ENCODE peak calls at places on chromosomes 7 and 10, in eight cellular contexts. One of them, this sample, is unnamed.

GRCh38 chr10:35875281-35875680 is 233.2 kb upstream of the FZD8 start:
- DNase-seq in EH: peak
- DNase-seq in iris pigment epithelial cell: peak
- DNase-seq in DMS153: no peak
- DNase-seq in spleen: no peak
- DNase-seq in mammary epithelial cell: no peak
- DNase-seq in stimulated activated CD8-positive, alpha-beta memory T cell treated with anti-CD3 and anti-CD28 coated beads, Interleukin-7, amount 100 ng/mL, for 1 hour: no peak
- DNase-seq in MV-4-11: no peak
- DNase-seq in this sample: peak

GRCh38 chr7:39605087-39605486 is 18.3 kb upstream of the RALA start:
- DNase-seq in iris pigment epithelial cell: no peak
- DNase-seq in mammary epithelial cell: peak
- DNase-seq in DMS153: no peak
- DNase-seq in stimulated activated CD8-positive, alpha-beta memory T cell treated with anti-CD3 and anti-CD28 coated beads, Interleukin-7, amount 100 ng/mL, for 1 hour: no peak
- DNase-seq in MV-4-11: no peak
- DNase-seq in spleen: no peak
- DNase-seq in EH: peak
- DNase-seq in this sample: no peak

GRCh38 chr10:47111329-47111862 is 188.6 kb upstream of the GDF10 start:
- DNase-seq in EH: no peak
- DNase-seq in stimulated activated CD8-positive, alpha-beta memory T cell treated with anti-CD3 and anti-CD28 coated beads, Interleukin-7, amount 100 ng/mL, for 1 hour: no peak
- DNase-seq in mammary epithelial cell: no peak
- DNase-seq in DMS153: no peak
- DNase-seq in spleen: no peak
- DNase-seq in iris pigment epithelial cell: no peak
- DNase-seq in MV-4-11: no peak
- DNase-seq in this sample: no peak

GRCh38 chr7:112001089-112001826 is 204.9 kb downstream of the DOCK4 start:
- DNase-seq in DMS153: no peak
- DNase-seq in stimulated activated CD8-positive, alpha-beta memory T cell treated with anti-CD3 and anti-CD28 coated beads, Interleukin-7, amount 100 ng/mL, for 1 hour: no peak
- DNase-seq in mammary epithelial cell: peak
- DNase-seq in spleen: no peak
- DNase-seq in iris pigment epithelial cell: peak
- DNase-seq in MV-4-11: peak
- DNase-seq in EH: peak
- DNase-seq in this sample: peak

GRCh38 chr10:125448596-125448995 is 234.4 kb downstream of the TEX36 start:
- DNase-seq in spleen: no peak
- DNase-seq in DMS153: no peak
- DNase-seq in MV-4-11: no peak
- DNase-seq in EH: peak
- DNase-seq in stimulated activated CD8-positive, alpha-beta memory T cell treated with anti-CD3 and anti-CD28 coated beads, Interleukin-7, amount 100 ng/mL, for 1 hour: no peak
- DNase-seq in mammary epithelial cell: peak
- DNase-seq in iris pigment epithelial cell: no peak
- DNase-seq in this sample: peak

GRCh38 chr7:79050592-79050991 is 402.9 kb downstream of the MAGI2 start:
- DNase-seq in DMS153: no peak
- DNase-seq in mammary epithelial cell: peak
- DNase-seq in EH: peak
- DNase-seq in MV-4-11: no peak
- DNase-seq in stimulated activated CD8-positive, alpha-beta memory T cell treated with anti-CD3 and anti-CD28 coated beads, Interleukin-7, amount 100 ng/mL, for 1 hour: no peak
- DNase-seq in spleen: no peak
- DNase-seq in iris pigment epithelial cell: peak
- DNase-seq in this sample: peak

GRCh38 chr7:32659853-32660252 is 164.6 kb downstream of the AVL9 start:
- DNase-seq in iris pigment epithelial cell: no peak
- DNase-seq in stimulated activated CD8-positive, alpha-beta memory T cell treated with anti-CD3 and anti-CD28 coated beads, Interleukin-7, amount 100 ng/mL, for 1 hour: no peak
- DNase-seq in EH: no peak
- DNase-seq in DMS153: no peak
- DNase-seq in MV-4-11: no peak
- DNase-seq in spleen: peak
- DNase-seq in mammary epithelial cell: no peak
- DNase-seq in this sample: no peak

GRCh38 chr7:150399861-150400778 is 21.0 kb downstream of the ZNF775 start:
- DNase-seq in iris pigment epithelial cell: peak
- DNase-seq in spleen: no peak
- DNase-seq in MV-4-11: no peak
- DNase-seq in mammary epithelial cell: peak
- DNase-seq in EH: peak
- DNase-seq in DMS153: no peak
- DNase-seq in stimulated activated CD8-positive, alpha-beta memory T cell treated with anti-CD3 and anti-CD28 coated beads, Interleukin-7, amount 100 ng/mL, for 1 hour: no peak
- DNase-seq in this sample: peak

GRCh38 chr7:77685219-77685618 is 11.0 kb upstream of the RSBN1L start:
- DNase-seq in EH: peak
- DNase-seq in mammary epithelial cell: peak
- DNase-seq in iris pigment epithelial cell: peak
- DNase-seq in stimulated activated CD8-positive, alpha-beta memory T cell treated with anti-CD3 and anti-CD28 coated beads, Interleukin-7, amount 100 ng/mL, for 1 hour: no peak
- DNase-seq in MV-4-11: peak
- DNase-seq in spleen: no peak
- DNase-seq in DMS153: peak
- DNase-seq in this sample: no peak

GRCh38 chr10:29840516-29841276 is 205.9 kb upstream of the SVIL start:
- DNase-seq in DMS153: no peak
- DNase-seq in MV-4-11: no peak
- DNase-seq in mammary epithelial cell: peak
- DNase-seq in spleen: no peak
- DNase-seq in stimulated activated CD8-positive, alpha-beta memory T cell treated with anti-CD3 and anti-CD28 coated beads, Interleukin-7, amount 100 ng/mL, for 1 hour: no peak
- DNase-seq in iris pigment epithelial cell: no peak
- DNase-seq in EH: no peak
- DNase-seq in this sample: no peak